ENCODE peak calls at places on chromosomes 6 and 20, in five cellular contexts. A is SJSA1; F is adrenal gland; L is CD8-positive, alpha-beta memory T cell; Z is CD8-positive, alpha-beta T cell. M is an unnamed sample.

GRCh38 chr6:139882977-139883728 is 508.7 kb upstream of the CITED2 start:
- DNase-seq in A (peak; percentile 15), F (no peak), L (no peak), Z (no peak), M (no peak)

GRCh38 chr6:104705095-104705707 is 154.5 kb downstream of the HACE1 start:
- DNase-seq in A (peak; percentile 26), F (peak; percentile 24), L (peak; percentile 50), Z (peak; percentile 8), M (peak; percentile 34)

GRCh38 chr6:16585805-16586204 is 175.5 kb downstream of the ATXN1 start:
- DNase-seq in A (no peak), F (no peak), L (no peak), Z (no peak), M (no peak)

GRCh38 chr20:50303573-50304500 is 113.2 kb downstream of the CEBPB start:
- DNase-seq in A (peak; percentile 40), F (peak; percentile 92), L (no peak), Z (no peak), M (no peak)

GRCh38 chr20:3545401-3545925 is 74.6 kb downstream of the ATRN start:
- DNase-seq in A (no peak), F (no peak), L (no peak), Z (no peak), M (no peak)

GRCh38 chr6:14716499-14717146 is 529.2 kb upstream of the JARID2 start:
- DNase-seq in A (no peak), F (no peak), L (no peak), Z (no peak), M (no peak)

GRCh38 chr6:138093632-138094031 is 13.6 kb downstream of the PERP start:
- DNase-seq in A (no peak), F (no peak), L (no peak), Z (no peak), M (no peak)

GRCh38 chr6:93792751-93793150 is 373.4 kb upstream of the EPHA7 start:
- DNase-seq in A (no peak), F (no peak), L (no peak), Z (no peak), M (no peak)

GRCh38 chr20:37922016-37922415 is 19.1 kb downstream of the VSTM2L start:
- DNase-seq in A (no peak), F (no peak), L (no peak), Z (no peak), M (no peak)

GRCh38 chr6:10138917-10139316 is 276.0 kb downstream of the TFAP2A start:
- DNase-seq in A (no peak), F (no peak), L (no peak), Z (no peak), M (no peak)

GRCh38 chr6:116763871-116764270 is 1.6 kb downstream of the FAM162B start:
- DNase-seq in A (no peak), F (no peak), L (no peak), Z (no peak), M (no peak)

GRCh38 chr20:20366896-20367680 is 816 bp upstream of the INSM1 start:
- DNase-seq in A (no peak), F (no peak), L (no peak), Z (no peak), M (no peak)

GRCh38 chr6:119075200-119075981 is 3.1 kb downstream of the FAM184A start:
- DNase-seq in A (no peak), F (no peak), L (no peak), Z (no peak), M (no peak)

GRCh38 chr6:1729133-1729751 is 119.5 kb downstream of the FOXC1 start:
- DNase-seq in A (no peak), F (no peak), L (no peak), Z (no peak), M (no peak)

GRCh38 chr20:22623211-22623610 is 38.8 kb upstream of the FOXA2 start:
- DNase-seq in A (no peak), F (no peak), L (no peak), Z (no peak), M (no peak)

GRCh38 chr20:22630698-22631097 is 46.3 kb upstream of the FOXA2 start:
- DNase-seq in A (no peak), F (no peak), L (no peak), Z (no peak), M (no peak)

GRCh38 chr20:22626501-22626900 is 42.1 kb upstream of the FOXA2 start:
- DNase-seq in A (no peak), F (no peak), L (no peak), Z (no peak), M (no peak)
- H3K27me3 ChIP-seq in A (no peaks in the 10 kb centered on the region), F (no peaks in the 10 kb centered on the region), L (no peaks in the 10 kb centered on the region), Z (no peaks in the 10 kb centered on the region), M (no peaks in the 10 kb centered on the region)

DNA sequence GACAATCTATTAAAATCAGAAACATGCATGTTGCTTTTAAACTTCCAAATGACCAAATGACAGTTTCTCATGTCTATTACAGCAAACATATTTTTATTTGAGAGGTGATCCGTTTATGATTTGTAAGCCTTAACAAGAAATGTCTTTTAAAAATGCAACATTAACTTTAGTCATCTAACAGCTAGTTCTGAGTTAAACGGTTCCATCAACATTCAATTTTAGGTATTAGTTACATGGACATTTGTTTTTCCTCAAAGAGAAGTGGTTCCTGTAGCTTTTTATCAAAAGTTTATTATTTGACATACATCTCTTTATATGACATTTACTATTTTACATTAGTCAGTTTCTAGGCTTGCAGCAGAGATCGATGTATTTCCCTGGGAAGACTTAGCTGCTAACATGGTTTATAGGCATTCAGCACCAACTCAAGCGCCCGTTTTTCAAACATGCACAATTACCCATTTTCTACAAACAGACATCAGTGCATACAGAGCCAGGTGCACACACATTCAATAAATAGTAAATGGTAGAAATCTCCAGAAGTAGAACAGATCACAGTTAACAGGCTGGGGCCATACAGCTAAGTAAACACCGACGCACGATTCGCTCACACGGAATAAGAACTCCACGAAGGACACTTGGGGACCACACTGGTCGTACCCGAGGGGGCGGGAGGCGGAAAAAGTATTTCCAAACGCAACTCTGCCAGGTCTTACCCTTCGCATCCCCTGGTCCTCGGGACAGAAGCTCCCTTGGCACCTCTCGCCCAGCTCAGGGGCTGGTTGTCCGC is 865 bp downstream of the CNR1 start:
- DNase-seq in A (no peak), F (no peak), L (no peak), Z (no peak), M (no peak)
- H3K27ac ChIP-seq in A (no peak overlapping the region), F (no peak overlapping the region), L (no peak overlapping the region), Z (no peak overlapping the region), M (no peak overlapping the region)

GRCh38 chr6:33717857-33718552 is 6.5 kb upstream of the UQCC2 start:
- DNase-seq in A (no peak), F (no peak), L (no peak), Z (no peak), M (no peak)

GRCh38 chr6:33718713-33719112 is 7.2 kb upstream of the UQCC2 start:
- DNase-seq in A (no peak), F (no peak), L (no peak), Z (no peak), M (no peak)

GRCh38 chr6:33716379-33716778 is 4.9 kb upstream of the UQCC2 start:
- DNase-seq in A (no peak), F (no peak), L (no peak), Z (no peak), M (no peak)

GRCh38 chr6:33719326-33719987 is 8.0 kb upstream of the UQCC2 start:
- DNase-seq in A (no peak), F (no peak), L (no peak), Z (no peak), M (no peak)

DNA sequence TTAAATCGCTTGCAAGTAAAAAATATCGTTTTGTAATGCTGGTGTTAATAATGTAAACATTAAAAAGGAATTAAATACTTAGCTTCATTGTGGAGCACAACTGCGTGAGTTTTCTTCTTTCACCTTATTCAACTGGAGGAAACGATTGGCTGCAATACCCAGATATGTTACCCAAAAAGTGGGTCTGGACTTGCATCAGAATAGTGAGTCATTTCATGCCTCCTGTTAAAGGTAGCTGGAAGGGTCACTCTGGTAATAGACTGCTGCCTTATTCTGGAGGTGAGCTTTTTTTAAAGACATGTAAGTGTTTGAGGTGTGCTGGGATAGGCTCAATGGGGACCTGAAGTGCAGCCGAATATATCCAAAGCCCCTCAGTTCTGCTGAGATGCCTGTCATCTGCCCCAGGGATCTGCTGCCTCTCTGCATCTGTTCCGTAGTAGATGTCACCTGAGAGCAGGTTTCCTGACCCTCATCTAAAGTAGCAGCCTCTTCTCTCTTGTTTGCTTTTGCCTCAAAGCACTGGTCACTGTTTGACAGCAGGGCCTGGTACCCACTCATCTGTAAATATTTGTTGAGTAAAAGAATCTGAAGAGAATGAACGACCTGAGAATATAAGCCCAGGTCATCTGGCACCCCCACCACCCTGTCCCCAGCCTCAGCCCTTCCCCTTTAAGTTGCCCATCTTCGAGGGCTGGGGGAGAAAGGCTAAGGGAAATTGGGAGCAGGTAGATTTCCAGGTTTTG is 5.6 kb upstream of the UQCC2 start:
- DNase-seq in A (no peak), F (no peak), L (no peak), Z (no peak), M (no peak)
- H3K27me3 ChIP-seq in A (no peaks in the 10 kb centered on the region), F (no peaks in the 10 kb centered on the region), L (no peaks in the 10 kb centered on the region), Z (no peaks in the 10 kb centered on the region), M (peaks cover 22% of the 10 kb centered on the region)

DNA sequence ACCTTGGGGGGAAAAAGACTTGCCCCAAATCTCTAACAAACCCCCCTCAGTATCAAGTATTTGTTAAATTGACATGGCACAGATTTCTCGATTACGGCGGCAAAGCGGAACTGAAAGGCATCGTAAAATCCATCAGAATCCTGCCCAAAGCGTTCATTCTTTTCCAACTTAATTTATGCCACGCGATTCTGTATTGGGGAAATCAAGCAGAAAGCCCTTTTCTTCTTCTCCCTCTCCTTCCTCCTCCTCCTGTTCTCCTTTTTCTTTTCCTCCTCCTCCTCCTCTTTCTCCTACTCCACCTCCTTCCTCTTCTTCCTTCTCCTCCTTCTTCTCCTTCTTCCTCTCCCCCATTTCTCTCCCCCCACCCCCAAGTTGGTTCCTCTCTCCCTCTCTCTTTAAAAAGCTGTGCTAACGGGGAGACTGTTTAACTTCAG is 2.5 kb upstream of the DLL1 start:
- DNase-seq in A (no peak), F (no peak), L (no peak), Z (no peak), M (no peak)
- H3K27ac ChIP-seq in A (no peak overlapping the region), F (no peak overlapping the region), L (no peak overlapping the region), Z (no peak overlapping the region), M (no peak overlapping the region)

DNA sequence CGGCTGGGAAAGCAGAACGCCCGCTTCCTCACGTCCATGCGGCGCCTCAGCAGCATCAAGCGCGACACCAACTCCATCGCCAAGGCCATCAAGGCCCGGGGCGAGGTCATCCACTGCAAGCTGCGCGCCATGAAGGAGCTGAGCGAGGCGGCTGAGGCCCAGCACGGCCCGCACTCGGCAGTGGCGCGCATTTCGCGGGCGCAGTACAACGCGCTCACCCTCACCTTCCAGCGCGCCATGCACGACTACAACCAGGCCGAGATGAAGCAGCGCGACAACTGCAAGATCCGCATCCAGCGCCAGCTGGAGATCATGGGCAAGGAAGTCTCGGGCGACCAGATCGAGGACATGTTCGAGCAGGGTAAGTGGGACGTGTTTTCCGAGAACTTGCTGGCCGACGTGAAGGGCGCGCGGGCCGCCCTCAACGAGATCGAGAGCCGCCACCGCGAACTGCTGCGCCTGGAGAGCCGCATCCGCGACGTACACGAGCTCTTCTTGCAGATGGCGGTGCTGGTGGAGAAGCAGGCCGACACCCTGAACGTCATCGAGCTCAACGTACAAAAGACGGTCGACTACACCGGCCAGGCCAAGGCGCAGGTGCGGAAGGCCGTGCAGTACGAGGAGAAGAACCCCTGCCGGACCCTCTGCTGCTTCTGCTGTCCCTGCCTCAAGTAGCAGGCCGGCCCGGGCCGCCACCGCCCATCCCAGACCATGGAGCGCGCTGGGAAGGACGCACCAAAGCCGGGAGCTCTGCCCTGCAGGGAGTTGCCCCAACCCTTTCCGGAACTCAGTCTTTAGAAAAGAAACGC is 36.7 kb downstream of the STX11 start:
- DNase-seq in A (no peak), F (no peak), L (no peak), Z (no peak), M (no peak)
- H3K27me3 ChIP-seq in A (no peaks in the 10 kb centered on the region), F (no peaks in the 10 kb centered on the region), L (no peaks in the 10 kb centered on the region), Z (no peaks in the 10 kb centered on the region), M (peaks cover 7% of the 10 kb centered on the region)